ENCODE peak calls at places on chromosomes 5 and 9, in six cellular contexts. Z, O, T, B, W and L are unnamed samples.

GRCh38 chr9:91089405-91090131 is 272.1 kb downstream of the AUH start:
- DNase-seq in W (peak), T (no peak), O (peak), B (peak), Z (no peak), L (no peak)

GRCh38 chr9:91220021-91220420 is 141.7 kb downstream of the AUH start:
- DNase-seq in T (no peak), Z (no peak), O (no peak), B (no peak), W (no peak), L (no peak)

GRCh38 chr9:27626629-27627564 is 53.6 kb upstream of the C9orf72 start:
- DNase-seq in B (peak), W (no peak), T (no peak), Z (no peak), O (no peak), L (no peak)

GRCh38 chr5:150587830-150588494 is 52.5 kb upstream of the SYNPO start:
- DNase-seq in Z (no peak), T (no peak), B (peak), O (no peak), W (no peak), L (no peak)

GRCh38 chr5:6634327-6634713 is 1.1 kb downstream of the SRD5A1 start:
- DNase-seq in O (no peak), Z (no peak), B (no peak), T (no peak), W (no peak), L (no peak)

GRCh38 chr9:36855443-36856315 is 178.4 kb downstream of the PAX5 start:
- DNase-seq in Z (no peak), B (peak), T (no peak), O (no peak), W (no peak), L (no peak)

GRCh38 chr9:98951967-98952366 is 8.3 kb downstream of the COL15A1 start:
- DNase-seq in T (no peak), Z (no peak), O (no peak), W (no peak), B (no peak), L (no peak)

GRCh38 chr5:53481887-53482716 is 1.7 kb downstream of the FST start:
- DNase-seq in W (peak), O (peak), T (peak), Z (peak), B (peak), L (peak)

GRCh38 chr5:178240341-178240741 is 7.7 kb upstream of the PHYKPL start:
- DNase-seq in B (no peak), Z (no peak), W (no peak), O (no peak), T (no peak), L (no peak)

GRCh38 chr9:92489209-92489608 is 6.9 kb upstream of the ASPN start:
- DNase-seq in T (no peak), Z (no peak), B (peak), W (no peak), O (no peak), L (no peak)

GRCh38 chr9:128406848-128407391 is 13.7 kb upstream of the CERCAM start:
- DNase-seq in T (no peak), B (no peak), W (no peak), O (peak), Z (no peak), L (no peak)

GRCh38 chr9:91949293-91949945 is 609 bp downstream of the ROR2 start:
- DNase-seq in O (no peak), B (peak), T (no peak), W (no peak), Z (peak), L (no peak)

GRCh38 chr5:102890133-102890532 is 135.0 kb downstream of the PAM start:
- DNase-seq in B (no peak), W (no peak), T (no peak), O (no peak), Z (no peak), L (no peak)

GRCh38 chr5:23627976-23628375 is 120.6 kb downstream of the PRDM9 start:
- DNase-seq in B (peak), Z (no peak), W (no peak), T (no peak), O (no peak), L (no peak)

GRCh38 chr9:35696520-35697215 is 6.9 kb upstream of the TPM2 start:
- DNase-seq in O (no peak), B (peak), T (no peak), Z (no peak), W (peak), L (peak)

GRCh38 chr9:136623849-136624183 is 38.9 kb upstream of the EGFL7 start:
- DNase-seq in O (no peak), W (peak), Z (peak), B (peak), T (no peak), L (no peak)

GRCh38 chr5:73968729-73969128 is 342.7 kb downstream of the ARHGEF28 start:
- DNase-seq in Z (no peak), O (no peak), T (no peak), W (no peak), B (no peak), L (no peak)

GRCh38 chr5:2739360-2740050 is 12.0 kb downstream of the IRX2 start:
- DNase-seq in O (no peak), T (no peak), W (no peak), B (peak), Z (no peak), L (no peak)

GRCh38 chr9:111527347-111527746 is 2.4 kb downstream of the ZNF483 start:
- DNase-seq in O (no peak), B (peak), W (no peak), T (no peak), Z (no peak), L (no peak)

GRCh38 chr9:38026021-38026809 is 42.8 kb downstream of the SHB start:
- DNase-seq in Z (no peak), T (no peak), W (peak), O (peak), B (peak), L (no peak)

GRCh38 chr5:111655169-111655924 is 101.6 kb downstream of the NREP start:
- DNase-seq in Z (no peak), B (peak), W (no peak), T (no peak), O (peak), L (no peak)

GRCh38 chr9:91211414-91211813 is 150.3 kb downstream of the AUH start:
- DNase-seq in Z (no peak), O (no peak), W (no peak), B (no peak), T (no peak), L (no peak)

GRCh38 chr9:69028754-69029153 is 6.8 kb upstream of the FXN start:
- DNase-seq in O (no peak), Z (no peak), W (no peak), B (no peak), T (no peak), L (no peak)

GRCh38 chr5:35031276-35031675 is 16.5 kb downstream of the AGXT2 start:
- DNase-seq in B (peak), T (no peak), Z (no peak), W (no peak), O (no peak), L (no peak)

GRCh38 chr9:133396952-133397351 is 20.8 kb downstream of the STKLD1 start:
- DNase-seq in O (peak), W (no peak), T (no peak), Z (no peak), B (peak), L (no peak)

GRCh38 chr9:129108805-129109370 is 1.7 kb downstream of the CRAT start:
- DNase-seq in Z (no peak), B (no peak), O (no peak), T (no peak), W (no peak), L (no peak)

GRCh38 chr5:150107909-150108447 is 21.6 kb upstream of the CSF1R start:
- DNase-seq in B (no peak), Z (no peak), W (no peak), O (no peak), T (no peak), L (no peak)

GRCh38 chr5:91311697-91312501 is 71.2 kb downstream of the ARRDC3 start:
- DNase-seq in W (peak), B (peak), Z (no peak), T (no peak), O (peak), L (no peak)

GRCh38 chr5:139847790-139848507 is 52.3 kb downstream of the PSD2 start:
- DNase-seq in B (peak), T (no peak), Z (peak), O (peak), W (peak), L (peak)

GRCh38 chr9:128152133-128152780 is 3.0 kb downstream of the LCN2 start:
- DNase-seq in Z (no peak), B (no peak), T (no peak), W (no peak), O (no peak), L (no peak)

GRCh38 chr5:98936948-98937715 is 8.3 kb upstream of the CHD1 start:
- DNase-seq in O (no peak), Z (no peak), T (no peak), W (no peak), B (no peak), L (no peak)

DNA sequence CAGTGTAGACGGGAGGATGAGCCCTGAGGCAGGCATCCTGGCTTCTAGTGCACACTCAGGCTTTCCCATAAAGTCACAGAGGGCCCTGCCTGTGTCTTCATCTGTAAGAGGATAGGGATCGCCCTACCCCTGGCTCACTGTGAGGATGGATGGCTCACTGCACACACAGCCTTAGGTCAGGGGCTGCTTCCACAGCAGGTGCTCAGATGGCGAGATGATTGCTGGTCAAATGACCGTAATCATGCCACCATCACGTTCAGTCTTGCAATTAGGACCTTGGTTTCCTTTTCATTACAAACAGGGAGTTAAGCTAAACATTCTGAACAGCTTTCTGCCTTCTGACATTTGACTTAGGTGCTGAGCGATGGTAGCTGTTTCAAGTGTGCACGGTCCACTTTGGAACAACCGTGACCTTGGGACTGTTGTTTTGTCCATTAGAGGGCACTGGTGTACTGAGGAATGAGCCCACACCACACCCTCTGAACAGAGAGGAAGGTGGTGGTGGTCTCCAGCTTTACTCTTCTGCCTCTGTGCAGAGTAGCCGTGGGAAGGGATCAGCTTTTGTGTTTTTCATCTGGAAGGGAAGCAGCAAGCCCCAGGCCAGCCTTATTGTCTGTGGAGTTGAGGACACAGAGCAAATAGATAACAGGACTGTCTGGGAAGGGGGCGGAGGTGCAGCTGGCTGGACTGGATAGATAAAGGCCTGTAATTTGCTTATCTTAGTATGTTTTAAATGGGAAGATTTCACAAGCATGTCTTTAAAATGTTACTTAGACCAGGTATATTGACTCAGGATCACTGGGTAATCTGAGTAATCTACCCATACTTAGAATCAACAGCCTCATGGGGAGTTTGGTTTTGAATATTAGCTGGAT is 183.1 kb downstream of the TRIO start:
- DNase-seq in T (no peak), W (no peak), Z (no peak), O (no peak), B (no peak), L (no peak)
- TF ChIP-seq CTCF in T (no peak), W (no peak), Z (no peak), O (peak), B (no peak), L (no peak)

GRCh38 chr9:29449294-29449693 is 1876.0 kb upstream of the C9orf72 start:
- DNase-seq in T (no peak), Z (no peak), W (no peak), O (no peak), B (no peak), L (no peak)
- TF ChIP-seq CTCF in T (no peak), Z (no peak), W (no peak), O (no peak), B (no peak), L (no peak)

GRCh38 chr5:144332265-144332664 is 161.6 kb downstream of the KCTD16 start:
- DNase-seq in W (no peak), T (no peak), O (no peak), Z (no peak), B (peak), L (no peak)
- TF ChIP-seq CTCF in W (no peak), T (no peak), O (no peak), Z (no peak), B (peak), L (no peak)

DNA sequence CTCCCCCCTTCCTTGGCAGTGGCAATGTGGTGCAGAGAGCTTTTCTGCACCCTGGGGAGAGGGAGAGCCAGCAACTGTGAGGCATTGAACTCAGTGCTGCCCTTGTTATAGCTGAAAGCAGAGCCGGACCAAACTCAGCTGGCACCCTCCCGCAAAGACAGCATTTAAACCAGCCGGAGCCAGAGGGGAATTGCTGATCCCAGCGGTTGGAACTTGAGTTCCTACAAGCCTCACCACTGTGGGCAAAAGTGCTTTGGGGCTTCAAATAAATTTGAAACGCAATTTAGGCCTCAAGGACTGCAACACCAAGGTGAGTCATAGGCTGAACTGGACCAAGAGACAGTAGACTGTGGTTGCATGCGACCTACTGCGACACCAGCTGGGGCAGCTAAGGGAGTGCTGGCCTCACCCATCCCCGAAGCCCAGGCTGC is 207.6 kb upstream of the CDKN2B start:
- DNase-seq in Z (no peak), W (no peak), T (no peak), B (no peak), O (peak), L (no peak)
- TF ChIP-seq CTCF in Z (no peak), W (no peak), T (no peak), B (no peak), O (peak), L (no peak)

GRCh38 chr5:114447084-114447773 is 85.4 kb downstream of the KCNN2 start:
- DNase-seq in O (no peak), Z (no peak), B (peak), T (no peak), W (no peak), L (no peak)
- TF ChIP-seq CTCF in O (peak), Z (peak), B (peak), T (no peak), W (peak), L (no peak)

DNA sequence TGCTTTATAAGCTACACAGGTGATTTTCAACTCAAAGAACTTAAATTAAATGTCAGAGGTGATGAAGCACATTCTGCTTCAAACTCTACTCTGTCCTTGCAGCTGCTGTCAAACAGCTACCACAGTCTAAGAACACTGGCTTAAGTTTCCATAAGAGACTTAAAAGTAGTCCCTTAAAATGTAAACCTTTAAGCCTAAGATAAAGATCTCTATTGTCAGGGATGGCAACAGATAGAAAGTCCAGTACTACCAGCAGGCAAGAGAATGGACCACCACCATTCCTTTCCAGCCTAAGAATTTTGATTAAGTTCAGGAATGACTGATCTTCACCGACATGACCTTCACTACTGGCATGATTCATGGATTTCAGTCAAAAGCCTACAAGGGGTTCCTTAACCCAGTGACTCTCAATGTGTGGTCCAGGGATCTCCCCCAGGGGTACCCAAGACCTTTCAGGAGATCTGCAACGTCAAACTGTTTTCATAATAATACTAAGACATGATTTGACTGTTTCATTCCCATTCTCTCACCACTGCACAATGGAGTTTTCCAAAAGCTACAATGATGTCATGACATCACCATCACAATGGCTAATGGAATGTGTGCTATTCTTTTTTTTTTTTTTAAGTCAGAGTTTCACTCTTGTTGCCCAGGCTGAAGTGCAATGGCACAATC is 41.1 kb upstream of the PLPP6 start:
- DNase-seq in Z (no peak), W (no peak), B (no peak), T (no peak), O (peak), L (no peak)
- TF ChIP-seq CTCF in Z (no peak), W (no peak), B (no peak), T (no peak), O (no peak), L (no peak)

GRCh38 chr9:106560540-106560939 is 302.4 kb upstream of the ZNF462 start:
- DNase-seq in O (no peak), B (no peak), Z (no peak), W (no peak), T (no peak), L (no peak)
- TF ChIP-seq CTCF in O (peak), B (peak), Z (peak), W (no peak), T (no peak), L (no peak)

GRCh38 chr5:163310992-163311391 is 126.4 kb upstream of the CCNG1 start:
- DNase-seq in W (no peak), T (no peak), O (no peak), Z (no peak), B (no peak), L (no peak)

GRCh38 chr5:163305655-163306054 is 131.7 kb upstream of the CCNG1 start:
- DNase-seq in Z (no peak), W (no peak), T (no peak), O (no peak), B (no peak), L (no peak)

GRCh38 chr5:163309850-163310365 is 127.5 kb upstream of the CCNG1 start:
- DNase-seq in O (no peak), T (no peak), B (no peak), W (no peak), Z (no peak), L (no peak)

DNA sequence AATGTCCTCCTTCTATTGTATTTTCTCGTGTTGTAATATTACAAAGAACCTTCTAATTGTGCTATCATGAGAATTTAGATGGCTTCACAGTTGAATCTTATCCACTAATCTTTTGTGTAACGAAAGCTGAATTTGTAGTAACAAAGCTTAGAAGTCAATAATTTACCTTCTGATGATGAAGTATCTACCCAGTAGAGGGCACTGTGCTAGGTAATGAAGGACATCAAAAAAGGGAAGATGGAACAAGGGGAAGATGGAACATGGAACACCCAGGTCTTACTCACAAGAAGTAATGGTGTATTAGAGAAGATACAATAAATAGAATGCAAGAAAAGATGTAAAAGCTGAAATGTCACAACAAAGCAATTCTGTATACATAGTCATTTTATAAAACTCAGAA is 131.0 kb upstream of the CCNG1 start:
- DNase-seq in B (peak), Z (no peak), T (no peak), W (no peak), O (no peak), L (no peak)
- TF ChIP-seq CTCF in B (peak), Z (no peak), T (no peak), W (peak), O (no peak), L (no peak)